ENCODE peak calls at places on chromosomes 5 and 9, in nine cellular contexts. F, X, A, O, V, G, N, C and U are unnamed samples.

GRCh38 chr5:171450423-171451246 is 31.2 kb downstream of the FGF18 start:
- DNase-seq in N (peak), O (no peak), F (peak), A (peak), C (no peak), G (peak), X (no peak), V (peak), U (no peak)

GRCh38 chr5:90563161-90563560 is 4.6 kb downstream of the ADGRV1 start:
- DNase-seq in A (no peak), C (no peak), N (no peak), F (no peak), V (no peak), G (no peak), X (no peak), O (no peak), U (no peak)

GRCh38 chr9:68560131-68560844 is 19.6 kb upstream of the TMEM252 start:
- DNase-seq in C (peak), O (peak), X (no peak), V (no peak), A (peak), N (peak), G (peak), F (peak), U (no peak)

GRCh38 chr9:15755660-15756059 is 202.8 kb downstream of the CCDC171 start:
- DNase-seq in F (no peak), N (no peak), A (no peak), V (no peak), X (no peak), G (no peak), C (no peak), O (no peak), U (no peak)

GRCh38 chr5:142872795-142873194 is 102.6 kb downstream of the ARHGAP26 start:
- DNase-seq in G (no peak), X (no peak), N (no peak), V (no peak), A (no peak), F (no peak), C (no peak), O (no peak), U (no peak)

GRCh38 chr5:91312698-91313097 is 70.4 kb downstream of the ARRDC3 start:
- DNase-seq in F (no peak), C (no peak), A (no peak), O (no peak), V (no peak), G (no peak), X (no peak), N (no peak), U (no peak)

GRCh38 chr9:70043689-70044449 is at the start of gene MAMDC2:
- DNase-seq in F (peak), O (no peak), V (no peak), A (no peak), C (no peak), G (peak), X (no peak), N (no peak), U (no peak)

GRCh38 chr9:104993291-104993963 is 65.5 kb upstream of the ABCA1 start:
- DNase-seq in V (no peak), O (no peak), X (no peak), A (no peak), C (no peak), N (no peak), G (peak), F (peak), U (no peak)

GRCh38 chr5:92504346-92504745 is 1076.7 kb downstream of the NR2F1-AS1 start:
- DNase-seq in A (no peak), C (peak), F (no peak), G (no peak), X (no peak), N (no peak), V (no peak), O (no peak), U (no peak)

GRCh38 chr5:89513299-89514044 is 630.5 kb upstream of the MEF2C start:
- DNase-seq in C (no peak), A (no peak), F (no peak), V (no peak), N (no peak), O (no peak), X (no peak), G (no peak), U (no peak)

GRCh38 chr9:111301195-111301594 is 28.8 kb downstream of the OR2K2 start:
- DNase-seq in X (no peak), O (no peak), N (no peak), V (no peak), G (no peak), A (no peak), C (no peak), F (no peak), U (no peak)

GRCh38 chr9:121975801-121976277 is 117.3 kb downstream of the TTLL11 start:
- DNase-seq in V (no peak), F (no peak), C (no peak), O (no peak), G (no peak), A (no peak), X (no peak), N (no peak), U (no peak)

GRCh38 chr9:33734911-33735310 is 60.5 kb upstream of the PRSS3 start:
- DNase-seq in V (no peak), G (no peak), C (no peak), X (no peak), O (no peak), N (no peak), F (no peak), A (no peak), U (no peak)

GRCh38 chr5:32172908-32173393 is 1.2 kb downstream of the GOLPH3 start:
- DNase-seq in O (no peak), X (no peak), G (no peak), F (no peak), C (no peak), V (no peak), N (no peak), A (no peak), U (no peak)

GRCh38 chr5:32283539-32284377 is 29.0 kb downstream of the MTMR12 start:
- DNase-seq in F (no peak), A (no peak), G (no peak), V (no peak), O (no peak), C (no peak), N (no peak), X (no peak), U (no peak)

GRCh38 chr5:180099733-180100611 is 28.4 kb upstream of the RNF130 start:
- DNase-seq in G (no peak), F (no peak), A (peak), X (no peak), C (no peak), V (no peak), N (no peak), O (no peak), U (no peak)

GRCh38 chr5:81097733-81098132 is 135.4 kb upstream of the CKMT2 start:
- DNase-seq in C (no peak), A (no peak), N (peak), O (no peak), V (no peak), F (no peak), X (no peak), G (no peak), U (no peak)

GRCh38 chr5:132661231-132662003 is 3.4 kb downstream of the IL13 start:
- DNase-seq in G (no peak), X (no peak), V (no peak), F (no peak), C (no peak), A (no peak), N (no peak), O (no peak), U (no peak)

GRCh38 chr5:170546257-170546656 is 42.4 kb downstream of the KCNIP1 start:
- DNase-seq in F (peak), X (no peak), G (no peak), N (no peak), C (no peak), O (no peak), V (peak), A (no peak), U (no peak)

GRCh38 chr9:77679696-77680359 is 31.7 kb upstream of the GNA14 start:
- DNase-seq in G (no peak), N (no peak), O (no peak), A (no peak), F (no peak), C (no peak), X (no peak), V (no peak), U (no peak)

GRCh38 chr5:65015767-65016166 is 247.0 kb downstream of the CWC27 start:
- DNase-seq in O (no peak), G (no peak), V (no peak), X (no peak), N (no peak), F (no peak), A (no peak), C (no peak), U (no peak)

GRCh38 chr5:79702606-79703380 is 13.2 kb downstream of the CMYA5 start:
- DNase-seq in A (peak), N (no peak), C (no peak), V (no peak), X (no peak), F (no peak), G (peak), O (no peak), U (no peak)

GRCh38 chr5:84985148-84985547 is 600.5 kb upstream of the EDIL3 start:
- DNase-seq in V (no peak), C (no peak), N (no peak), O (no peak), G (no peak), F (no peak), A (no peak), X (no peak), U (no peak)

GRCh38 chr9:134475051-134475790 is 149.0 kb downstream of the RXRA start:
- DNase-seq in F (peak), A (peak), V (no peak), X (no peak), C (no peak), G (no peak), O (no peak), N (no peak), U (peak)